ENCODE peak calls at places on chromosome 1, in ten cellular contexts. R is right lobe of liver; I is omental fat pad; H is cardiac muscle cell; C is CD4-positive, alpha-beta memory T cell; U is smooth muscle cell of the brain vasculature; Q is NAMALWA; W is D721Med; N is stimulated activated CD8-positive, alpha-beta memory T cell treated with anti-CD3 and anti-CD28 coated beads, Interleukin-2, amount 100 ng/mL, for 1 hour; Z is MCF 10A. A is an unnamed sample.

GRCh38 chr1:203491664-203492485 is 2.1 kb upstream of the OPTC start:
- DNase-seq in Q (no peak), R (no peak), H (no peak), I (no peak), N (no peak), C (no peak), Z (no peak), W (no peak), U (no peak), A (no peak)

GRCh38 chr1:172603816-172604215 is 55.1 kb upstream of the FASLG start:
- DNase-seq in W (no peak), H (no peak), I (no peak), N (no peak), C (no peak), Z (no peak), R (no peak), Q (no peak), U (no peak), A (no peak)

GRCh38 chr1:235275223-235275622 is 52.8 kb downstream of the ARID4B start:
- DNase-seq in N (no peak), Q (peak), H (no peak), I (no peak), U (no peak), R (no peak), C (no peak), Z (no peak), W (no peak), A (no peak)

GRCh38 chr1:192555399-192555798 is 20.2 kb upstream of the RGS1 start:
- DNase-seq in N (no peak), Q (no peak), I (no peak), H (no peak), Z (no peak), W (no peak), C (no peak), R (no peak), U (no peak), A (no peak)

GRCh38 chr1:227059076-227059475 is 119.0 kb downstream of the COQ8A start:
- DNase-seq in Z (peak), H (no peak), C (no peak), Q (no peak), I (no peak), N (no peak), W (no peak), R (no peak), U (no peak), A (no peak)

GRCh38 chr1:68140536-68140935 is 90.1 kb upstream of the DIRAS3 start:
- DNase-seq in Z (no peak), N (no peak), R (no peak), W (no peak), I (no peak), H (no peak), C (no peak), U (no peak), Q (no peak), A (no peak)

GRCh38 chr1:245292141-245292540 is 137.4 kb downstream of the KIF26B start:
- DNase-seq in Q (no peak), N (no peak), U (no peak), C (no peak), W (no peak), R (no peak), Z (no peak), I (no peak), H (no peak), A (no peak)

GRCh38 chr1:19033516-19033840 is 77.0 kb upstream of the IFFO2 start:
- DNase-seq in Z (peak), H (no peak), R (no peak), C (no peak), Q (no peak), U (no peak), I (no peak), W (no peak), N (no peak), A (no peak)

GRCh38 chr1:226475112-226475511 is 67.2 kb upstream of the PARP1 start:
- DNase-seq in R (no peak), I (no peak), C (no peak), Q (no peak), H (no peak), N (no peak), Z (no peak), W (no peak), U (no peak), A (no peak)